ENCODE peak calls at places on chromosomes 7 and 10, in five cellular contexts. V, X, A, Q and J are unnamed samples.

GRCh38 chr10:44071479-44071878 is 313.4 kb downstream of the CXCL12 start:
- DNase-seq in V (no peak), X (no peak), A (no peak), Q (no peak), J (no peak)

GRCh38 chr7:132475037-132475668 is 101.1 kb downstream of the PLXNA4 start:
- DNase-seq in V (no peak), X (no peak), A (no peak), Q (no peak), J (no peak)

GRCh38 chr10:29438271-29438670 is 149.4 kb downstream of the LYZL1 start:
- DNase-seq in V (no peak), X (no peak), A (no peak), Q (no peak), J (no peak)

GRCh38 chr10:85864173-85864549 is 502.4 kb downstream of the GRID1 start:
- DNase-seq in V (no peak), X (peak), A (no peak), Q (no peak), J (no peak)

GRCh38 chr10:80351220-80351619 is 5.3 kb downstream of the DYDC1 start:
- DNase-seq in V (no peak), X (no peak), A (no peak), Q (no peak), J (no peak)

GRCh38 chr10:131445623-131446022 is 134.1 kb upstream of the TCERG1L start:
- DNase-seq in V (no peak), X (no peak), A (no peak), Q (no peak), J (no peak)

GRCh38 chr10:73856261-73856660 is 18.1 kb downstream of the CAMK2G start:
- DNase-seq in V (no peak), X (no peak), A (no peak), Q (no peak), J (no peak)

GRCh38 chr10:133028956-133029355 is 58.8 kb upstream of the ADGRA1 start:
- DNase-seq in V (no peak), X (no peak), A (no peak), Q (no peak), J (no peak)

GRCh38 chr10:9038146-9038714 is 983.7 kb downstream of the GATA3 start:
- DNase-seq in V (no peak), X (no peak), A (no peak), Q (no peak), J (no peak)

GRCh38 chr7:111357691-111358090 is 204.6 kb downstream of the IMMP2L start:
- DNase-seq in V (no peak), X (no peak), A (no peak), Q (no peak), J (no peak)